ENCODE peak calls at places on chromosomes 6 and 20, in five cellular contexts. C is nephron progenitor cell, W is NCI-H1436, U is anterior cingulate cortex, L is mucosa of descending colon. R is an unnamed sample.

GRCh38 chr6:9502991-9503761 is 911.7 kb downstream of the TFAP2A start:
- DNase-seq in C (no peak), W (no peak), U (no peak), L (no peak), R (no peak)

GRCh38 chr6:136030131-136030530 is 178.6 kb downstream of the PDE7B start:
- DNase-seq in C (no peak), W (no peak), U (no peak), L (no peak), R (no peak)

GRCh38 chr20:25238319-25239037 is 9.4 kb upstream of the PYGB start:
- DNase-seq in C (no peak), W (no peak), U (no peak), L (no peak), R (no peak)

GRCh38 chr6:15526129-15526764 is 136.6 kb downstream of the DTNBP1 start:
- DNase-seq in C (no peak), W (no peak), U (no peak), L (no peak), R (no peak)

GRCh38 chr6:43923376-43924221 is 153.6 kb downstream of the VEGFA start:
- DNase-seq in C (no peak), W (no peak), U (no peak), L (no peak), R (no peak)

GRCh38 chr6:160086754-160087153 is 34.9 kb upstream of the SLC22A1 start:
- DNase-seq in C (no peak), W (no peak), U (no peak), L (no peak), R (no peak)

GRCh38 chr6:160678744-160679401 is 14.8 kb upstream of the LPA start:
- DNase-seq in C (peak), W (no peak), U (no peak), L (no peak), R (no peak)

GRCh38 chr20:1423625-1424106 is 30.8 kb upstream of the FKBP1A start:
- DNase-seq in C (peak), W (peak), U (no peak), L (peak), R (no peak)

GRCh38 chr6:42049116-42049809 is 1.1 kb upstream of the TAF8 start:
- DNase-seq in C (no peak), W (no peak), U (no peak), L (peak), R (no peak)

GRCh38 chr20:21739682-21740081 is 34.2 kb downstream of the PAX1 start:
- DNase-seq in C (no peak), W (no peak), U (no peak), L (no peak), R (no peak)

GRCh38 chr6:30687659-30688431 is 1.4 kb upstream of the PPP1R18 start:
- DNase-seq in C (no peak), W (no peak), U (no peak), L (no peak), R (no peak)